ENCODE peak calls at places on chromosomes 1 and 21, in eight cellular contexts. Y is heart left ventricle; K is astrocyte of the spinal cord; N is Panc1; W is neural progenitor cell; I is choroid plexus epithelial cell; C is naive thymus-derived CD4-positive, alpha-beta T cell; H is HAP-1. O is an unnamed sample.

GRCh38 chr1:183610053-183610452 is 19.8 kb upstream of the NCF2 start:
- DNase-seq in Y (no peak), K (no peak), N (no peak), W (no peak), I (no peak), C (no peak), H (no peak), O (no peak)

GRCh38 chr21:33026878-33027400 is 1.2 kb downstream of the OLIG2 start:
- DNase-seq in Y (no peak), K (no peak), N (no peak), W (peak), I (no peak), C (no peak), H (no peak), O (no peak)

GRCh38 chr1:26278303-26278702 is 1.6 kb upstream of the SH3BGRL3 start:
- DNase-seq in Y (peak), K (peak), N (no peak), W (no peak), I (peak), C (no peak), H (no peak), O (no peak)

GRCh38 chr1:230898748-230899147 is 30.4 kb upstream of the C1orf198 start:
- DNase-seq in Y (no peak), K (no peak), N (no peak), W (no peak), I (no peak), C (no peak), H (no peak), O (no peak)

GRCh38 chr1:201918343-201918742 is 28.0 kb downstream of the LMOD1 start:
- DNase-seq in Y (no peak), K (no peak), N (no peak), W (no peak), I (no peak), C (no peak), H (no peak), O (no peak)

GRCh38 chr21:31371715-31372114 is 27.7 kb upstream of the TIAM1 start:
- DNase-seq in Y (no peak), K (peak), N (no peak), W (no peak), I (no peak), C (no peak), H (no peak), O (no peak)

GRCh38 chr1:71179997-71180396 is 99.2 kb upstream of the ZRANB2 start:
- DNase-seq in Y (no peak), K (no peak), N (no peak), W (no peak), I (no peak), C (no peak), H (no peak), O (no peak)

GRCh38 chr1:93715529-93716126 is 34.0 kb upstream of the BCAR3 start:
- DNase-seq in Y (peak), K (no peak), N (no peak), W (no peak), I (no peak), C (no peak), H (no peak), O (peak)

GRCh38 chr1:12040457-12041051 is 21.3 kb downstream of the MIIP start:
- DNase-seq in Y (no peak), K (peak), N (no peak), W (peak), I (peak), C (no peak), H (no peak), O (peak)

GRCh38 chr1:1303736-1304135 is 4.0 kb downstream of the ACAP3 start:
- DNase-seq in Y (no peak), K (no peak), N (no peak), W (no peak), I (no peak), C (no peak), H (no peak), O (no peak)
- H3K4me3 ChIP-seq in Y (no peak), K (no peak), N (no peak), W (no peak), I (no peak), C (no peak), H (no peak), O (no peak)

GRCh38 chr21:46368533-46369285 is 44.8 kb downstream of the PCNT start:
- DNase-seq in Y (no peak), K (no peak), N (no peak), W (no peak), I (peak), C (no peak), H (no peak), O (no peak)
- H3K4me3 ChIP-seq in Y (no peak), K (no peak), N (no peak), W (no peak), I (no peak), C (no peak), H (no peak), O (no peak)

DNA sequence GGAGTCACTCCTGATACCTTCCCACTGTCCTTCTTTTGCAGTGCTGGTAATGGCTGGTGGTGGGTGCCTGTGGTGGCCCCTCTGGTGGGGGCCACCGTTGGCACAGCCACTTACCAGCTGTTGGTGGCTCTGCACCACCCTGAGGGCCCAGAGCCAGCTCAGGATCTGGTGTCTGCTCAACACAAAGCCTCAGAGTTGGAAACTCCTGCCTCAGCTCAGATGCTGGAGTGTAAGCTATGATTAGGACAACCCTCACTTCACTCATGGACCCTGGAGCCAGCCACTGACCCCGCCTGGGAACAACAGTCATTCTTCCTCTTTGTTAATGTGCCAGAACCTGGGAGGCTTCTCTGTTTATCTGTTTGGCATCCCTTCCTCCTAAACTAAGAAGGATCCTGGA is 1.1 kb upstream of the ATP8B2 start:
- DNase-seq in Y (no peak), K (no peak), N (no peak), W (no peak), I (no peak), C (no peak), H (no peak), O (no peak)
- H3K4me3 ChIP-seq in Y (no peak), K (no peak), N (peak), W (peak), I (peak), C (no peak), H (no peak), O (peak)

DNA sequence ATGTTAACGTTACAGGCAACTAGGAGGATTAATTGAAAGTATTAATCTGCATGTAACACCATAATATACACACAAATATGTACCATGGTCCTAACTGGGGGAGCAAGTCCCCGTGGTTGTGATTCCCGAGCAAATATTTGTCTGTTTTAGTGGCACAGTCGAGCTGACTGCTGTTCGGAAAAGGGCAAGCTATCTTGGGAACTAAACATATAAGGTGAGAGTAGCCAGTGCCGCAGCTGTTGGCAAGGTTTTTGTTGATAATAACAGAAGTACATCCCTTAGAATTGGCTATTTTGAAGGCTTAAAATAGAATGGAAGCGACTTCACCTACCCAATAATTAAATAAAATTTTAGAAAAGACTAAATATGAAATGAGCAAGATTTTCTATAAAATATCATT is 45.5 kb downstream of the UCHL5 start:
- DNase-seq in Y (peak), K (no peak), N (no peak), W (no peak), I (no peak), C (no peak), H (no peak), O (no peak)
- H3K4me3 ChIP-seq in Y (no peak), K (no peak), N (no peak), W (no peak), I (no peak), C (no peak), H (no peak), O (no peak)

GRCh38 chr21:43345046-43345745 is 81.7 kb downstream of the SIK1 start:
- DNase-seq in Y (no peak), K (no peak), N (no peak), W (no peak), I (no peak), C (no peak), H (no peak), O (no peak)

GRCh38 chr21:43342301-43342881 is 84.5 kb downstream of the SIK1 start:
- DNase-seq in Y (no peak), K (no peak), N (no peak), W (no peak), I (no peak), C (no peak), H (no peak), O (no peak)

GRCh38 chr21:43343095-43343991 is 83.6 kb downstream of the SIK1 start:
- DNase-seq in Y (no peak), K (no peak), N (no peak), W (no peak), I (no peak), C (no peak), H (no peak), O (no peak)

GRCh38 chr21:43345746-43346409 is 81.1 kb downstream of the SIK1 start:
- DNase-seq in Y (no peak), K (peak), N (no peak), W (no peak), I (peak), C (no peak), H (no peak), O (no peak)

GRCh38 chr21:43343992-43344886 is 82.7 kb downstream of the SIK1 start:
- DNase-seq in Y (no peak), K (no peak), N (no peak), W (no peak), I (peak), C (no peak), H (no peak), O (no peak)
- H3K4me3 ChIP-seq in Y (no peak), K (no peak), N (no peak), W (no peak), I (no peak), C (no peak), H (no peak), O (no peak)

DNA sequence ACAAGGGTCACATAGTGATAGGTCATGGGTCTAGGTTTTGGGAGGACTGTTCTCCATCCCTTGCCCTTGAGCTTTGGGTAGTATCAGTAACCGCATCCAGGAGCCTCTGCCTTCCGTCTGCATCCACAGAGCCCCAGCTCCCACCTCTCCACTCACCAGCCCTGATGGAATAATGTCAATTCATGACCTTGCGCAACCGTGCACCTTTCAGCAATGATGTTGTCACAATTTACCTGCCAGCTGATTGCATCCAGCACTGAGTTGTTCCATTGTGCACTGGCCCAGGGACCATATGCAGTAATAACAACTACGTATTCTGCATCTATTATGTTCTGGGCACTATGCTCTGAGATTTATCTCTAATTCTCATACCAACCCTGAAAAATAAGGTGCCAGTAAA is 1.4 kb downstream of the CAPN8 start:
- DNase-seq in Y (no peak), K (no peak), N (no peak), W (no peak), I (no peak), C (no peak), H (no peak), O (no peak)
- H3K4me3 ChIP-seq in Y (no peak), K (no peak), N (no peak), W (no peak), I (no peak), C (no peak), H (no peak), O (no peak)

O was measured in Jurkat, Clone E6-1.